ENCODE peak calls at places on chromosome 4, in five cellular contexts. Q is left ventricle myocardium inferior, K is HCT116, U is OCI-LY7, M is WERI-Rb-1. W is an unnamed sample.

GRCh38 chr4:14100349-14100748 is 472.8 kb upstream of the BOD1L1 start:
- DNase-seq in Q (no peak), U (no peak), K (no peak), M (peak; percentile 30), W (no peak)

GRCh38 chr4:187235456-187236170 is 512.0 kb upstream of the FAT1 start:
- DNase-seq in M (no peak), K (no peak), U (no peak), Q (no peak), W (no peak)

GRCh38 chr4:83516042-83516772 is 19.7 kb upstream of the GPAT3 start:
- DNase-seq in K (no peak), M (no peak), Q (no peak), U (no peak), W (peak; percentile 35)

GRCh38 chr4:156778093-156778492 is 193.5 kb downstream of the PDGFC start:
- DNase-seq in Q (no peak), K (no peak), M (no peak), U (no peak), W (no peak)

GRCh38 chr4:73947239-73947985 is 34.4 kb downstream of the PF4 start:
- DNase-seq in M (no peak), K (no peak), U (no peak), Q (no peak), W (no peak)

GRCh38 chr4:147285751-147286150 is 195.1 kb upstream of the EDNRA start:
- DNase-seq in U (no peak), Q (no peak), M (no peak), K (no peak), W (no peak)

GRCh38 chr4:110622841-110623709 is at the start of gene PITX2:
- DNase-seq in M (peak; percentile 99), Q (peak; percentile 74), K (peak; percentile 92), U (peak; percentile 89), W (peak; percentile 43)

GRCh38 chr4:125780747-125781146 is 466.0 kb downstream of the FAT4 start:
- DNase-seq in M (no peak), Q (no peak), U (no peak), K (no peak), W (no peak)

GRCh38 chr4:150746156-150746555 is 164.2 kb downstream of the MAB21L2 start:
- DNase-seq in M (no peak), Q (no peak), K (no peak), U (no peak), W (no peak)

DNA sequence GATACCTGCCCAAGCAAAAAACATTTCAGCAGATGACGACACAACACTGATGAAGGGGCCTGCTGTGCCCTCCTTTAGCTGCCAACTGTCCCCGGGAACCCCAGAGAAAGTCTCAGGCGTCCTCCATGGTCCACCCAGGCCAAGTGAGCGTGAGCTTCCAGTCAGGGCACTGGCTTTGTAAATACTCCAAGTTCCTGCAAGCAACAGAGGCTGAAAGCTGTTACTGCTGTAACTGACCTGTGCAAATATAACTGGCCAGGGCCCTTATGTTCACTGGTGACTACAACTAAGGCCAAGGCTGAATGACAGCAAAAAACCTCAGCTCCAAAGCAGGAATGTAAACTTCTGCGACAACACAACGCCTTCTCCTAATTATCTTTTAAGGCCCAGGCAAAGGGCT is 8.2 kb downstream of the WDR1 start:
- DNase-seq in U (no peak), M (no peak), Q (no peak), K (no peak), W (no peak)
- H3K36me3 ChIP-seq in U (peaks cover 94% of the 10 kb centered on the region), M (peaks cover 72% of the 10 kb centered on the region), Q (peaks cover 48% of the 10 kb centered on the region), K (peaks cover 30% of the 10 kb centered on the region), W (peaks cover 31% of the 10 kb centered on the region)

GRCh38 chr4:7722716-7723115 is 216.9 kb downstream of the AFAP1 start:
- DNase-seq in U (no peak), Q (no peak), M (no peak), K (no peak), W (no peak)

GRCh38 chr4:7727727-7728126 is 211.9 kb downstream of the AFAP1 start:
- DNase-seq in Q (no peak), M (no peak), U (no peak), K (no peak), W (no peak)

GRCh38 chr4:7726665-7727413 is 212.8 kb downstream of the AFAP1 start:
- DNase-seq in Q (no peak), M (no peak), U (no peak), K (no peak), W (no peak)

GRCh38 chr4:7723625-7724024 is 216.0 kb downstream of the AFAP1 start:
- DNase-seq in M (no peak), U (no peak), K (no peak), Q (no peak), W (no peak)

GRCh38 chr4:7725951-7726350 is 213.7 kb downstream of the AFAP1 start:
- DNase-seq in U (no peak), M (no peak), K (no peak), Q (no peak), W (no peak)
- H3K36me3 ChIP-seq in U (no peaks in the 10 kb centered on the region), M (peaks cover 48% of the 10 kb centered on the region), K (no peaks in the 10 kb centered on the region), Q (no peaks in the 10 kb centered on the region), W (no peaks in the 10 kb centered on the region)

GRCh38 chr4:2928242-2929155 is 34.7 kb downstream of the NOP14 start:
- DNase-seq in Q (no peak), K (no peak), U (no peak), M (no peak), W (no peak)
- H3K36me3 ChIP-seq in Q (peaks cover 73% of the 10 kb centered on the region), K (peaks cover 4% of the 10 kb centered on the region), U (peaks cover 30% of the 10 kb centered on the region), M (peaks cover 100% of the 10 kb centered on the region), W (peaks cover 52% of the 10 kb centered on the region)

GRCh38 chr4:173515458-173515857 is 14.6 kb downstream of the HAND2 start:
- DNase-seq in U (no peak), Q (no peak), M (no peak), K (no peak), W (no peak)
- H3K36me3 ChIP-seq in U (no peaks in the 10 kb centered on the region), Q (no peaks in the 10 kb centered on the region), M (no peaks in the 10 kb centered on the region), K (no peaks in the 10 kb centered on the region), W (no peaks in the 10 kb centered on the region)